ENCODE peak calls at places on chromosomes 3 and 15, in nine cellular contexts. One of them, this sample, is unnamed.
A peak's percentile ranks its signal among the peaks of the same experiment; 100 is the strongest.

GRCh38 chr3:117054551-117054950 is 345.0 kb downstream of the TUSC7 start:
- DNase-seq in GM06990: no peak
- DNase-seq in AG04449: no peak
- DNase-seq in stomach: no peak
- DNase-seq in kidney epithelial cell: no peak
- DNase-seq in heart right ventricle: no peak
- DNase-seq in psoas muscle: no peak
- DNase-seq in cardiac fibroblast: no peak
- DNase-seq in CD8-positive, alpha-beta T cell: no peak
- DNase-seq in this sample: no peak

GRCh38 chr3:65401359-65401810 is 637.3 kb downstream of the MAGI1 start:
- DNase-seq in kidney epithelial cell: no peak
- DNase-seq in stomach: no peak
- DNase-seq in cardiac fibroblast: no peak
- DNase-seq in GM06990: no peak
- DNase-seq in psoas muscle: no peak
- DNase-seq in heart right ventricle: no peak
- DNase-seq in CD8-positive, alpha-beta T cell: no peak
- DNase-seq in AG04449: no peak
- DNase-seq in this sample: no peak

GRCh38 chr3:30292192-30292893 is 314.1 kb upstream of the TGFBR2 start:
- DNase-seq in stomach: no peak
- DNase-seq in cardiac fibroblast: peak; percentile 96
- DNase-seq in GM06990: no peak
- DNase-seq in kidney epithelial cell: peak; percentile 49
- DNase-seq in psoas muscle: no peak
- DNase-seq in heart right ventricle: no peak
- DNase-seq in CD8-positive, alpha-beta T cell: no peak
- DNase-seq in AG04449: no peak
- DNase-seq in this sample: no peak

GRCh38 chr15:66404122-66404521 is 17.4 kb downstream of the MAP2K1 start:
- DNase-seq in GM06990: no peak
- DNase-seq in heart right ventricle: no peak
- DNase-seq in cardiac fibroblast: no peak
- DNase-seq in CD8-positive, alpha-beta T cell: no peak
- DNase-seq in stomach: no peak
- DNase-seq in kidney epithelial cell: no peak
- DNase-seq in psoas muscle: no peak
- DNase-seq in AG04449: no peak
- DNase-seq in this sample: no peak

GRCh38 chr3:133996251-133996661 is 33.5 kb downstream of the SLCO2A1 start:
- DNase-seq in stomach: no peak
- DNase-seq in GM06990: no peak
- DNase-seq in kidney epithelial cell: no peak
- DNase-seq in AG04449: no peak
- DNase-seq in cardiac fibroblast: no peak
- DNase-seq in CD8-positive, alpha-beta T cell: peak; percentile 0
- DNase-seq in psoas muscle: no peak
- DNase-seq in heart right ventricle: no peak
- DNase-seq in this sample: no peak

GRCh38 chr15:69719527-69719926 is 266.9 kb downstream of the RPLP1 start:
- DNase-seq in stomach: peak; percentile 32
- DNase-seq in CD8-positive, alpha-beta T cell: peak; percentile 72
- DNase-seq in kidney epithelial cell: no peak
- DNase-seq in AG04449: no peak
- DNase-seq in psoas muscle: no peak
- DNase-seq in cardiac fibroblast: peak; percentile 33
- DNase-seq in GM06990: no peak
- DNase-seq in heart right ventricle: no peak
- DNase-seq in this sample: no peak

GRCh38 chr3:136093771-136094170 is 102.4 kb downstream of the MSL2 start:
- DNase-seq in stomach: no peak
- DNase-seq in psoas muscle: no peak
- DNase-seq in AG04449: no peak
- DNase-seq in CD8-positive, alpha-beta T cell: no peak
- DNase-seq in kidney epithelial cell: no peak
- DNase-seq in cardiac fibroblast: peak; percentile 47
- DNase-seq in heart right ventricle: no peak
- DNase-seq in GM06990: no peak
- DNase-seq in this sample: no peak

GRCh38 chr3:171267089-171267488 is 193.1 kb downstream of the TNIK start:
- DNase-seq in heart right ventricle: no peak
- DNase-seq in kidney epithelial cell: no peak
- DNase-seq in GM06990: no peak
- DNase-seq in AG04449: no peak
- DNase-seq in stomach: no peak
- DNase-seq in CD8-positive, alpha-beta T cell: no peak
- DNase-seq in psoas muscle: no peak
- DNase-seq in cardiac fibroblast: no peak
- DNase-seq in this sample: no peak

GRCh38 chr3:15979490-15979889 is 181.7 kb upstream of the ANKRD28 start:
- DNase-seq in CD8-positive, alpha-beta T cell: no peak
- DNase-seq in psoas muscle: no peak
- DNase-seq in cardiac fibroblast: no peak
- DNase-seq in kidney epithelial cell: no peak
- DNase-seq in GM06990: no peak
- DNase-seq in stomach: no peak
- DNase-seq in AG04449: no peak
- DNase-seq in heart right ventricle: no peak
- DNase-seq in this sample: no peak

GRCh38 chr3:127753898-127754410 is 68.4 kb downstream of the MGLL start:
- DNase-seq in CD8-positive, alpha-beta T cell: no peak
- DNase-seq in AG04449: no peak
- DNase-seq in GM06990: peak; percentile 73
- DNase-seq in stomach: no peak
- DNase-seq in heart right ventricle: no peak
- DNase-seq in kidney epithelial cell: no peak
- DNase-seq in psoas muscle: no peak
- DNase-seq in cardiac fibroblast: no peak
- DNase-seq in this sample: no peak

GRCh38 chr15:98277602-98278001 is 317.1 kb downstream of the ARRDC4 start:
- DNase-seq in heart right ventricle: no peak
- DNase-seq in AG04449: no peak
- DNase-seq in CD8-positive, alpha-beta T cell: no peak
- DNase-seq in kidney epithelial cell: no peak
- DNase-seq in stomach: no peak
- DNase-seq in GM06990: no peak
- DNase-seq in psoas muscle: no peak
- DNase-seq in cardiac fibroblast: no peak
- DNase-seq in this sample: no peak

GRCh38 chr3:122572940-122573412 is 4.5 kb upstream of the PARP15 start:
- DNase-seq in psoas muscle: no peak
- DNase-seq in stomach: peak; percentile 34
- DNase-seq in AG04449: no peak
- DNase-seq in kidney epithelial cell: no peak
- DNase-seq in GM06990: peak; percentile 38
- DNase-seq in CD8-positive, alpha-beta T cell: peak; percentile 37
- DNase-seq in heart right ventricle: no peak
- DNase-seq in cardiac fibroblast: peak; percentile 65
- DNase-seq in this sample: no peak

GRCh38 chr3:123295901-123296250 is 94.1 kb downstream of the SEC22A start:
- DNase-seq in AG04449: no peak
- DNase-seq in heart right ventricle: no peak
- DNase-seq in GM06990: no peak
- DNase-seq in cardiac fibroblast: no peak
- DNase-seq in kidney epithelial cell: no peak
- DNase-seq in stomach: no peak
- DNase-seq in psoas muscle: no peak
- DNase-seq in CD8-positive, alpha-beta T cell: no peak
- DNase-seq in this sample: no peak

GRCh38 chr3:149625795-149626194 is 32.0 kb downstream of the WWTR1 start:
- DNase-seq in kidney epithelial cell: no peak
- DNase-seq in heart right ventricle: no peak
- DNase-seq in stomach: no peak
- DNase-seq in AG04449: no peak
- DNase-seq in GM06990: no peak
- DNase-seq in psoas muscle: no peak
- DNase-seq in cardiac fibroblast: no peak
- DNase-seq in CD8-positive, alpha-beta T cell: no peak
- DNase-seq in this sample: no peak

GRCh38 chr3:50324351-50325144 is 2.0 kb upstream of the HYAL2 start:
- DNase-seq in GM06990: no peak
- DNase-seq in psoas muscle: peak; percentile 74
- DNase-seq in AG04449: no peak
- DNase-seq in cardiac fibroblast: peak; percentile 67
- DNase-seq in stomach: peak; percentile 69
- DNase-seq in kidney epithelial cell: no peak
- DNase-seq in heart right ventricle: peak; percentile 82
- DNase-seq in CD8-positive, alpha-beta T cell: peak; percentile 65
- DNase-seq in this sample: no peak

GRCh38 chr15:47360296-47360695 is 357.0 kb upstream of the SEMA6D start:
- DNase-seq in psoas muscle: no peak
- DNase-seq in CD8-positive, alpha-beta T cell: no peak
- DNase-seq in kidney epithelial cell: no peak
- DNase-seq in cardiac fibroblast: peak; percentile 13
- DNase-seq in GM06990: no peak
- DNase-seq in stomach: no peak
- DNase-seq in heart right ventricle: no peak
- DNase-seq in AG04449: no peak
- DNase-seq in this sample: no peak

GRCh38 chr15:47366884-47367283 is 350.4 kb upstream of the SEMA6D start:
- DNase-seq in cardiac fibroblast: no peak
- DNase-seq in GM06990: no peak
- DNase-seq in psoas muscle: no peak
- DNase-seq in CD8-positive, alpha-beta T cell: no peak
- DNase-seq in kidney epithelial cell: no peak
- DNase-seq in heart right ventricle: no peak
- DNase-seq in AG04449: no peak
- DNase-seq in stomach: no peak
- DNase-seq in this sample: no peak

GRCh38 chr15:47363653-47364052 is 353.7 kb upstream of the SEMA6D start:
- DNase-seq in stomach: no peak
- DNase-seq in psoas muscle: no peak
- DNase-seq in kidney epithelial cell: no peak
- DNase-seq in heart right ventricle: no peak
- DNase-seq in cardiac fibroblast: no peak
- DNase-seq in CD8-positive, alpha-beta T cell: no peak
- DNase-seq in AG04449: no peak
- DNase-seq in GM06990: no peak
- DNase-seq in this sample: no peak

GRCh38 chr15:47367991-47368390 is 349.3 kb upstream of the SEMA6D start:
- DNase-seq in AG04449: no peak
- DNase-seq in GM06990: no peak
- DNase-seq in heart right ventricle: no peak
- DNase-seq in psoas muscle: no peak
- DNase-seq in stomach: no peak
- DNase-seq in kidney epithelial cell: no peak
- DNase-seq in cardiac fibroblast: no peak
- DNase-seq in CD8-positive, alpha-beta T cell: no peak
- DNase-seq in this sample: no peak

DNA sequence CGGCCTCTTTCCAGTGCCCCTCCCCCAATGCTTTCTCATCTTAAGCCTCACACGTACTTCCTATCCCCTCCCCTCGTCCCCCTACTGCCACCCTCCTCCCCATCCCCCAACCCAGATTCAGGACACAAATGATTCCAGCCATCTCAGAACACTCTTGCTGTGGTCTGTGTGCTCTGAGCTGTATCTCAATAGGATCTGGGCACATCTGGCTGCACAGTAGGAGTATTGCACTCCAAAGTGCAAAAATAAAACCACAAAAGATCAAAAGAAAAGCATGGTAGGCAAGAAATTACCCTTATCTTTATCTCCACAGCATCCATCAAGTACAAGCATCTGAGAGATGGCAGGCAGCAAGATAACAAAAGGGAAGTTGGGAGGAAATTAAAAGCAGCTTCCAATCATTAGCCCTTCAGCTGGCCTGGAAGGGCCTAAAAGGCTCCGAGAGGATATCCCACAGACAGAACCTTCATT is 352.6 kb upstream of the SEMA6D start:
- DNase-seq in CD8-positive, alpha-beta T cell: no peak
- DNase-seq in heart right ventricle: no peak
- DNase-seq in kidney epithelial cell: no peak
- DNase-seq in cardiac fibroblast: no peak
- DNase-seq in psoas muscle: no peak
- DNase-seq in stomach: no peak
- DNase-seq in AG04449: no peak
- DNase-seq in GM06990: no peak
- DNase-seq in this sample: no peak
- H3K4me3 ChIP-seq in CD8-positive, alpha-beta T cell: no peak overlapping the region
- H3K4me3 ChIP-seq in heart right ventricle: no peak overlapping the region
- H3K4me3 ChIP-seq in kidney epithelial cell: no peak overlapping the region
- H3K4me3 ChIP-seq in cardiac fibroblast: no peak overlapping the region
- H3K4me3 ChIP-seq in psoas muscle: no peak overlapping the region
- H3K4me3 ChIP-seq in stomach: no peak overlapping the region
- H3K4me3 ChIP-seq in AG04449: no peak overlapping the region
- H3K4me3 ChIP-seq in GM06990: no peak overlapping the region
- H3K4me3 ChIP-seq in this sample: no peak overlapping the region

GRCh38 chr3:10855083-10855870 is 39.2 kb downstream of the SLC6A11 start:
- DNase-seq in cardiac fibroblast: no peak
- DNase-seq in heart right ventricle: no peak
- DNase-seq in kidney epithelial cell: no peak
- DNase-seq in psoas muscle: no peak
- DNase-seq in AG04449: no peak
- DNase-seq in stomach: no peak
- DNase-seq in GM06990: no peak
- DNase-seq in CD8-positive, alpha-beta T cell: no peak
- DNase-seq in this sample: no peak

GRCh38 chr3:10852031-10852795 is 36.2 kb downstream of the SLC6A11 start:
- DNase-seq in psoas muscle: no peak
- DNase-seq in AG04449: no peak
- DNase-seq in stomach: no peak
- DNase-seq in kidney epithelial cell: no peak
- DNase-seq in heart right ventricle: no peak
- DNase-seq in CD8-positive, alpha-beta T cell: no peak
- DNase-seq in GM06990: no peak
- DNase-seq in cardiac fibroblast: no peak
- DNase-seq in this sample: no peak

GRCh38 chr3:10855871-10856662 is 40.0 kb downstream of the SLC6A11 start:
- DNase-seq in psoas muscle: no peak
- DNase-seq in cardiac fibroblast: peak; percentile 1
- DNase-seq in heart right ventricle: no peak
- DNase-seq in AG04449: no peak
- DNase-seq in kidney epithelial cell: no peak
- DNase-seq in GM06990: no peak
- DNase-seq in CD8-positive, alpha-beta T cell: no peak
- DNase-seq in stomach: no peak
- DNase-seq in this sample: no peak
- TF ChIP-seq CTCF in psoas muscle: peak; percentile 5
- TF ChIP-seq CTCF in cardiac fibroblast: peak; percentile 41
- TF ChIP-seq CTCF in heart right ventricle: no peak
- TF ChIP-seq CTCF in AG04449: peak; percentile 12
- TF ChIP-seq CTCF in kidney epithelial cell: peak; percentile 17
- TF ChIP-seq CTCF in GM06990: peak; percentile 41
- TF ChIP-seq CTCF in CD8-positive, alpha-beta T cell: no peak
- TF ChIP-seq CTCF in stomach: no peak
- TF ChIP-seq CTCF in this sample: peak; percentile 29

GRCh38 chr3:129003578-129004112 is 2.5 kb downstream of the EFCC1 start:
- DNase-seq in AG04449: no peak
- DNase-seq in psoas muscle: no peak
- DNase-seq in stomach: peak; percentile 75
- DNase-seq in CD8-positive, alpha-beta T cell: peak; percentile 52
- DNase-seq in cardiac fibroblast: no peak
- DNase-seq in heart right ventricle: peak; percentile 36
- DNase-seq in kidney epithelial cell: no peak
- DNase-seq in GM06990: no peak
- DNase-seq in this sample: no peak
- H3K4me3 ChIP-seq in AG04449: no peak overlapping the region
- H3K4me3 ChIP-seq in psoas muscle: no peak overlapping the region
- H3K4me3 ChIP-seq in stomach: peak overlapping the region; percentile 68
- H3K4me3 ChIP-seq in CD8-positive, alpha-beta T cell: peak overlapping the region; percentile 12
- H3K4me3 ChIP-seq in cardiac fibroblast: no peak overlapping the region
- H3K4me3 ChIP-seq in heart right ventricle: peak overlapping the region; percentile 15
- H3K4me3 ChIP-seq in kidney epithelial cell: no peak overlapping the region
- H3K4me3 ChIP-seq in GM06990: no peak overlapping the region
- H3K4me3 ChIP-seq in this sample: no peak overlapping the region

GRCh38 chr3:129344540-129345220 is 66.0 kb downstream of the HMCES start:
- DNase-seq in AG04449: no peak
- DNase-seq in kidney epithelial cell: no peak
- DNase-seq in heart right ventricle: no peak
- DNase-seq in GM06990: no peak
- DNase-seq in psoas muscle: no peak
- DNase-seq in cardiac fibroblast: no peak
- DNase-seq in CD8-positive, alpha-beta T cell: no peak
- DNase-seq in stomach: no peak
- DNase-seq in this sample: no peak
- TF ChIP-seq CTCF in AG04449: no peak
- TF ChIP-seq CTCF in kidney epithelial cell: no peak
- TF ChIP-seq CTCF in heart right ventricle: no peak
- TF ChIP-seq CTCF in GM06990: no peak
- TF ChIP-seq CTCF in psoas muscle: no peak
- TF ChIP-seq CTCF in cardiac fibroblast: no peak
- TF ChIP-seq CTCF in CD8-positive, alpha-beta T cell: no peak
- TF ChIP-seq CTCF in stomach: no peak
- TF ChIP-seq CTCF in this sample: no peak